ENCODE peak calls at places on chromosomes 12 and 14, in ten cellular contexts. O is stimulated activated CD8-positive, alpha-beta memory T cell treated with anti-CD3 and anti-CD28 coated beads, Interleukin-12 subunit alpha, Interleukin-12 subunit beta, amount 100 ng/mL, for 1 hour; A is activated T-cell treated with anti-CD3 and anti-CD28 coated beads, Interleukin-2, amount 50 U/mL, for 72 hours; N is T follicular helper cell; U is AG08395; C is endothelial cell; G is A549; H is hypothalamus; T is stimulated activated CD4-positive, alpha-beta T cell treated with anti-CD3 and anti-CD28 coated beads, Interleukin-12 subunit alpha, Interleukin-12 subunit beta, amount 100 ng/mL, for 4 hours; E is activated naive CD8-positive, alpha-beta T cell treated with anti-CD3 and anti-CD28 coated beads for 36 hours. R is an unnamed sample.

GRCh38 chr12:5301539-5301938 is 130.4 kb upstream of the NTF3 start:
- DNase-seq in A (no peak), C (no peak), O (no peak), E (no peak), H (no peak), N (no peak), U (no peak), G (no peak), T (no peak), R (no peak)

GRCh38 chr12:64178122-64178521 is 44.0 kb downstream of the KICS2 start:
- DNase-seq in O (no peak), E (no peak), N (no peak), G (no peak), H (no peak), U (peak), C (no peak), T (no peak), A (no peak), R (no peak)

GRCh38 chr12:91380651-91381050 is 198.0 kb upstream of the DCN start:
- DNase-seq in N (no peak), T (no peak), A (no peak), C (no peak), E (no peak), G (no peak), H (no peak), U (no peak), O (no peak), R (no peak)

GRCh38 chr12:6323340-6323994 is 13.0 kb downstream of the PLEKHG6 start:
- DNase-seq in N (no peak), U (peak), O (no peak), G (peak), T (no peak), A (peak), H (peak), C (peak), E (peak), R (peak)

GRCh38 chr12:89789862-89790261 is 81.2 kb upstream of the ATP2B1 start:
- DNase-seq in U (peak), G (no peak), O (no peak), A (no peak), N (no peak), H (no peak), C (no peak), E (no peak), T (no peak), R (no peak)

GRCh38 chr14:88960528-88960927 is 136.1 kb downstream of the TTC8 start:
- DNase-seq in G (no peak), N (no peak), O (no peak), H (no peak), E (no peak), U (no peak), C (no peak), T (no peak), A (no peak), R (no peak)

GRCh38 chr14:51977075-51977474 is 12.3 kb upstream of the RTRAF start:
- DNase-seq in A (no peak), E (no peak), C (no peak), N (no peak), U (no peak), G (no peak), O (no peak), H (no peak), T (no peak), R (peak)

GRCh38 chr14:76715102-76715926 is 46.0 kb upstream of the VASH1 start:
- DNase-seq in C (no peak), U (no peak), O (no peak), G (no peak), H (no peak), E (no peak), A (no peak), N (no peak), T (no peak), R (no peak)

GRCh38 chr12:40034156-40034555 is 71.7 kb downstream of the SLC2A13 start:
- DNase-seq in N (no peak), H (no peak), C (no peak), A (no peak), O (no peak), U (no peak), T (no peak), G (no peak), E (no peak), R (no peak)

GRCh38 chr14:105260826-105261438 is 12.6 kb downstream of the BTBD6 start:
- DNase-seq in E (no peak), T (no peak), A (no peak), G (no peak), H (no peak), N (no peak), C (no peak), O (no peak), U (no peak), R (no peak)

GRCh38 chr12:447132-447531 is 12.6 kb upstream of the B4GALNT3 start:
- DNase-seq in A (no peak), C (no peak), N (no peak), U (no peak), G (no peak), H (no peak), T (no peak), O (no peak), E (no peak), R (no peak)

GRCh38 chr12:122208073-122208820 is 4.7 kb downstream of the B3GNT4 start:
- DNase-seq in N (no peak), C (no peak), G (no peak), A (no peak), E (no peak), T (no peak), U (no peak), H (no peak), O (no peak), R (no peak)

GRCh38 chr12:67442347-67442841 is 173.2 kb downstream of the CAND1 start:
- DNase-seq in O (no peak), G (no peak), H (no peak), E (no peak), A (no peak), T (no peak), C (no peak), N (no peak), U (no peak), R (no peak)

GRCh38 chr14:54366726-54367707 is 29.8 kb upstream of the CDKN3 start:
- DNase-seq in A (peak), H (peak), O (peak), N (peak), G (peak), T (peak), E (peak), U (peak), C (peak), R (no peak)

GRCh38 chr12:109714141-109714912 is 702 bp downstream of the FAM222A start:
- DNase-seq in H (peak), U (peak), E (peak), O (peak), C (peak), T (peak), A (peak), G (peak), N (peak), R (peak)

GRCh38 chr14:21557084-21557901 is 22.6 kb downstream of the OR10G3 start:
- DNase-seq in U (peak), G (peak), T (peak), O (peak), H (peak), A (peak), C (peak), N (peak), E (peak), R (peak)

GRCh38 chr14:72318648-72319047 is 386.4 kb downstream of the RGS6 start:
- DNase-seq in T (no peak), H (no peak), A (no peak), C (no peak), O (no peak), G (no peak), U (no peak), N (no peak), E (no peak), R (no peak)

GRCh38 chr12:132355742-132356681 is 26.6 kb upstream of the GALNT9 start:
- DNase-seq in C (no peak), E (no peak), H (no peak), N (no peak), G (no peak), U (no peak), A (no peak), T (no peak), O (no peak), R (peak)

GRCh38 chr14:39499514-39499913 is 67.3 kb upstream of the FBXO33 start:
- DNase-seq in N (no peak), T (no peak), H (no peak), E (no peak), A (no peak), U (no peak), G (no peak), C (no peak), O (no peak), R (no peak)

GRCh38 chr12:70002912-70003255 is 177.9 kb downstream of the MYRFL start:
- DNase-seq in E (no peak), U (no peak), H (no peak), O (no peak), N (no peak), T (no peak), A (no peak), G (no peak), C (no peak), R (no peak)

GRCh38 chr14:58151701-58152568 is at the start of gene ARMH4:
- DNase-seq in G (peak), H (peak), N (peak), A (peak), T (peak), E (peak), O (peak), U (peak), C (peak), R (peak)

GRCh38 chr12:68878283-68878682 is 54.7 kb downstream of the CPM start:
- DNase-seq in N (no peak), E (no peak), C (no peak), U (no peak), O (no peak), G (no peak), H (no peak), T (no peak), A (no peak), R (no peak)

GRCh38 chr14:52950410-52950897 is 396 bp downstream of the FERMT2 start:
- DNase-seq in G (peak), T (peak), N (no peak), U (peak), O (no peak), A (peak), C (peak), E (no peak), H (peak), R (peak)

GRCh38 chr12:13223176-13223806 is 26.8 kb downstream of the EMP1 start:
- DNase-seq in U (peak), N (no peak), G (peak), A (no peak), O (no peak), E (no peak), C (no peak), H (no peak), T (no peak), R (no peak)

GRCh38 chr14:55743551-55743950 is 163.5 kb downstream of the KTN1 start:
- DNase-seq in U (no peak), N (no peak), O (no peak), A (no peak), G (no peak), E (no peak), C (no peak), H (no peak), T (no peak), R (no peak)